ENCODE peak calls at places on chromosome 7, in ten cellular contexts. G is CD4-positive, alpha-beta T cell; P is right atrium auricular region; L is GM10248; Y is AG10803; O is HL-60; N is tibial nerve; A is A673; R is GM23338; K is foreskin fibroblast. C is an unnamed sample.
A peak's percentile ranks its signal among the peaks of the same experiment; 100 is the strongest.

GRCh38 chr7:35467456-35467978 is 213.6 kb upstream of the TBX20 start:
- DNase-seq in G (no peak), P (no peak), L (no peak), Y (no peak), O (no peak), N (no peak), A (no peak), R (no peak), K (no peak), C (no peak)

GRCh38 chr7:123682690-123683089 is 27.0 kb downstream of the LMOD2 start:
- DNase-seq in G (no peak), P (no peak), L (no peak), Y (peak; percentile 78), O (peak; percentile 3), N (no peak), A (peak; percentile 71), R (peak; percentile 82), K (peak; percentile 24), C (no peak)

GRCh38 chr7:132276252-132276651 is 300.0 kb downstream of the PLXNA4 start:
- DNase-seq in G (no peak), P (no peak), L (no peak), Y (no peak), O (no peak), N (no peak), A (peak; percentile 3), R (no peak), K (no peak), C (no peak)

GRCh38 chr7:102469972-102470825 is 5.4 kb downstream of the LRWD1 start:
- DNase-seq in G (no peak), P (no peak), L (no peak), Y (no peak), O (no peak), N (no peak), A (no peak), R (no peak), K (no peak), C (no peak)

GRCh38 chr7:32881074-32881982 is 10.2 kb downstream of the KBTBD2 start:
- DNase-seq in G (no peak), P (no peak), L (no peak), Y (peak; percentile 47), O (no peak), N (no peak), A (peak; percentile 17), R (no peak), K (no peak), C (no peak)

GRCh38 chr7:139542308-139543151 is 19.0 kb downstream of the CLEC2L start:
- DNase-seq in G (no peak), P (no peak), L (no peak), Y (no peak), O (no peak), N (no peak), A (no peak), R (peak; percentile 21), K (no peak), C (no peak)

GRCh38 chr7:155257482-155258232 is 40.0 kb upstream of the INSIG1 start:
- DNase-seq in G (no peak), P (peak; percentile 86), L (no peak), Y (peak; percentile 94), O (no peak), N (peak; percentile 61), A (peak; percentile 55), R (no peak), K (no peak), C (no peak)

GRCh38 chr7:34155225-34155908 is 250.0 kb downstream of the BMPER start:
- DNase-seq in G (no peak), P (peak; percentile 73), L (no peak), Y (peak; percentile 99), O (peak; percentile 75), N (no peak), A (peak; percentile 85), R (no peak), K (peak; percentile 97), C (no peak)

GRCh38 chr7:101891936-101892640 is 74.7 kb downstream of the CUX1 start:
- DNase-seq in G (no peak), P (no peak), L (no peak), Y (peak; percentile 60), O (peak; percentile 37), N (no peak), A (no peak), R (no peak), K (peak; percentile 66), C (no peak)

GRCh38 chr7:105218939-105219770 is 169.6 kb downstream of the SRPK2 start:
- DNase-seq in G (no peak), P (no peak), L (no peak), Y (no peak), O (no peak), N (no peak), A (no peak), R (no peak), K (no peak), C (no peak)

GRCh38 chr7:158285383-158285770 is 302.2 kb downstream of the PTPRN2 start:
- DNase-seq in G (no peak), P (peak; percentile 42), L (no peak), Y (no peak), O (no peak), N (no peak), A (no peak), R (no peak), K (no peak), C (no peak)

GRCh38 chr7:52586704-52587103 is 448.7 kb upstream of the POM121L12 start:
- DNase-seq in G (no peak), P (no peak), L (no peak), Y (no peak), O (no peak), N (no peak), A (no peak), R (peak; percentile 28), K (no peak), C (no peak)

GRCh38 chr7:52592698-52593097 is 442.7 kb upstream of the POM121L12 start:
- DNase-seq in G (no peak), P (no peak), L (no peak), Y (no peak), O (no peak), N (no peak), A (no peak), R (peak; percentile 16), K (no peak), C (no peak)
- TF ChIP-seq CTCF in G (no peak), P (no peak), L (no peak), Y (no peak), O (no peak), N (no peak), A (no peak), R (peak; percentile 36), K (no peak), C (no peak)

DNA sequence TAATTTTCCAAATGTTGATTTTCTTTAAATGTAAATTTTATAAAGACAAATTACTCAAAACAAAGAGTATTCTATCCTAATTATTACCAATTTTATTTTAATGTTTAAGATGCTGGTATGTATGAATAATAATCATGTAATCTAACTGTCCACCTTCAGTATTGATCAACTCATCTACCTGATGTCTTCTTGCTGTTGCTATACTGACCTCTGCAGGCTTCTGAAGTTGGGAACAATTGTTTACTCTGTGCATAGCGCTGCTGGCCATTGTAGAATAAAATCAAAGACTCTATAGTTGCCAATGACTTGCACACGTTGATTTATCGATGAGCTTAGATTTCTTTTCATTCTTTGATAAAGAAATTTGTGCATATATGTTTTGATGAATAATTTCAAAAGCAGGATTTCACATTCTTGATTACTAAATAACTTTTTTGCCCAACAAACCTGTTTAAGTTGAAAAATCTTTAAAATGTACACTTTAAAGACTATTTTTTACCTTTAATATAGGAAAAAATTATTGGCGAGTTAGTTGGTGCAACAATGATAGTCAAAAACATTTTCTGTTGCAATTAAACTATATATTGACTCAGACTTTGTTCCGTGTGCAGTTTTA is 282.3 kb downstream of the TFEC start:
- DNase-seq in G (no peak), P (no peak), L (no peak), Y (peak; percentile 32), O (no peak), N (no peak), A (peak; percentile 24), R (peak; percentile 36), K (peak; percentile 14), C (no peak)
- TF ChIP-seq CTCF in G (no peak), P (no peak), L (peak; percentile 11), Y (peak; percentile 63), O (no peak), N (no peak), A (peak; percentile 58), R (peak; percentile 66), K (peak; percentile 49), C (no peak)

GRCh38 chr7:84981038-84981601 is 205.7 kb downstream of the SEMA3D start:
- DNase-seq in G (no peak), P (no peak), L (no peak), Y (no peak), O (no peak), N (no peak), A (peak; percentile 96), R (no peak), K (no peak), C (no peak)

GRCh38 chr7:84982199-84982598 is 204.7 kb downstream of the SEMA3D start:
- DNase-seq in G (no peak), P (no peak), L (no peak), Y (no peak), O (no peak), N (no peak), A (no peak), R (no peak), K (no peak), C (no peak)

DNA sequence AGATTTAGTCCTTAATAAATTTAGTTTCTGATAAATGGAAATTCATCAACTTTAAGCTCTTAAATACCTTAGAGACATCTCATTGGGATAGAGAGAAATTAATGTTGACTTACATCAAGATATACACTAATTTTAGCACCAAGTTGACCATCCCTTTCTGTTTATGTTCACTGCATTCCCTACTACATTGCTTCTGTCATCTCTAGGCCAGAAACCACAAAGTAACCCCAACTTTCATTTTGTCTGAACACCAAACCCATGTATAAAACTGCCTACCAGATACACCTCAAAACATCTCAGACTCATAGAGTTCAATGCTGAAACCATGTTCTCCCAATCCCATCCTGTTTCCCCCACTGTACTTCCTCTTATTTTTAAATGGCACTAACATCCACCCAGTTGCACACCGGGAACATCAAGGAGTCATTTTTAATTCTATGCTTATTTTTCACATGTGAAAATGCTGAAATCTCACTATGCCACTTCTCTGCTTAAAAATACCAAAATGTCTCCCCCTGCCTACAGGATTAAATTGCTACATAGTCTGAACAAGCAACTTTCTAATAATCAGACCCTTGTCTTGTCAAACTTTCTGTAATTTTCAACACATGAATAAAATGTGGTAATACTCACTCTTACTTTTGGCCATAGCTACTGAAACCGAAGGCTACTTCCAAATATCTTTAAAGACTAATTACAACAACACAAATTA is 201.6 kb downstream of the SEMA3D start:
- DNase-seq in G (no peak), P (no peak), L (no peak), Y (peak; percentile 6), O (no peak), N (no peak), A (no peak), R (no peak), K (no peak), C (no peak)
- TF ChIP-seq CTCF in G (no peak), P (no peak), L (no peak), Y (no peak), O (no peak), N (no peak), A (peak; percentile 25), R (no peak), K (peak; percentile 14), C (no peak)

DNA sequence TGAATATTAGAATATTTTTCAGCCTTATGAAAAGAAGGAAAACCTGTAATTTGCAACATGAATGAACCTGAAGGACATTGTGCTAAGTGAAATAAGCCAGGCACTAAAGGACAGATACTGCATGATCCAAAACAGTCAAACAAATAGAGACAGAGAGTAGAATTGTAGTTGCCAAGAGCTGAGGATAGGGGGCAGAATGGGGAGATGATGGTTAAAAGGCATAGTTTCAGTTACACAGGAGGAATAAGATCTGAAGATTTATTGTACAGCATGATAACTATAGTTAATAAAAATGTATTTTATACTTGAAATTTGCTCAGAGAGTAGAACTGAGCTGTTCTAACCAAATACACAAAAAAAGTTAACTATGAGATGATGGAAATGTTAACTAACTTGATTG is 149.0 kb upstream of the TMEM106B start:
- DNase-seq in G (no peak), P (no peak), L (no peak), Y (no peak), O (no peak), N (no peak), A (peak; percentile 20), R (peak; percentile 62), K (no peak), C (no peak)
- TF ChIP-seq CTCF in G (no peak), P (no peak), L (peak; percentile 21), Y (no peak), O (no peak), N (no peak), A (peak; percentile 58), R (peak; percentile 61), K (peak; percentile 28), C (no peak)

C was measured in activated B cell treated with CpG ODN at 0.5 μM for 24 hours.